ENCODE peak calls at places on chromosome 5, in nine cellular contexts. K is EL; T is nephron progenitor cell; S is ELR; G is mucosa of gallbladder; D is RWPE1; Q is osteoblast; Y is stimulated activated CD4-positive, alpha-beta T cell treated with anti-CD3 and anti-CD28 coated beads, Interleukin-1b, Interleukin-23, amount 100 ng/mL, for 24 hours; A is anterior cingulate cortex. O is an unnamed sample.

GRCh38 chr5:149735066-149735465 is 5.0 kb downstream of the PPARGC1B start:
- DNase-seq in K (peak), T (no peak), S (peak), G (peak), D (peak), Q (no peak), Y (no peak), A (no peak), O (no peak)

GRCh38 chr5:179238628-179238970 is 106.7 kb downstream of the ADAMTS2 start:
- DNase-seq in K (no peak), T (no peak), S (no peak), G (no peak), D (no peak), Q (peak), Y (no peak), A (no peak), O (no peak)

GRCh38 chr5:145921211-145921610 is 15.2 kb upstream of the SH3RF2 start:
- DNase-seq in K (peak), T (no peak), S (peak), G (no peak), D (peak), Q (no peak), Y (no peak), A (no peak), O (no peak)

GRCh38 chr5:142404046-142404477 is 79.2 kb upstream of the SPRY4 start:
- DNase-seq in K (no peak), T (no peak), S (no peak), G (no peak), D (no peak), Q (peak), Y (no peak), A (peak), O (no peak)

GRCh38 chr5:88833371-88834107 is 49.4 kb downstream of the MEF2C start:
- DNase-seq in K (no peak), T (no peak), S (no peak), G (peak), D (no peak), Q (peak), Y (no peak), A (peak), O (no peak)

GRCh38 chr5:64973226-64973625 is 204.5 kb downstream of the CWC27 start:
- DNase-seq in K (no peak), T (no peak), S (no peak), G (no peak), D (no peak), Q (no peak), Y (no peak), A (no peak), O (no peak)

GRCh38 chr5:180127682-180128670 is 56.4 kb upstream of the RNF130 start:
- DNase-seq in K (no peak), T (peak), S (no peak), G (peak), D (no peak), Q (peak), Y (no peak), A (no peak), O (peak)

GRCh38 chr5:174295736-174296481 is 250.4 kb downstream of the NSG2 start:
- DNase-seq in K (no peak), T (no peak), S (no peak), G (no peak), D (no peak), Q (no peak), Y (no peak), A (no peak), O (no peak)

GRCh38 chr5:89968870-89969472 is 440.6 kb downstream of the CETN3 start:
- DNase-seq in K (no peak), T (peak), S (no peak), G (no peak), D (no peak), Q (no peak), Y (no peak), A (no peak), O (no peak)